ENCODE peak calls at places on chromosomes 16 and 17, in seven cellular contexts. S is neural progenitor cell, P is PC-3, Y is DND-41, A is HCT116, U is RWPE2, R is PC-9. K is an unnamed sample.

GRCh38 chr16:22264786-22265185 is 32.4 kb upstream of the POLR3E start:
- DNase-seq in S (peak; percentile 39), P (no peak), Y (peak; percentile 35), U (no peak), R (no peak), A (no peak), K (no peak)

GRCh38 chr17:28216528-28216927 is 102.5 kb upstream of the TMEM97 start:
- DNase-seq in U (no peak), Y (no peak), A (no peak), P (peak; percentile 57), R (no peak), S (no peak), K (no peak)

GRCh38 chr17:41687828-41688640 is 651 bp upstream of the EIF1 start:
- DNase-seq in A (no peak), Y (peak; percentile 66), U (no peak), R (peak; percentile 44), S (no peak), P (peak; percentile 46), K (peak; percentile 65)

GRCh38 chr16:84107921-84108320 is 8.8 kb downstream of the MBTPS1 start:
- DNase-seq in P (no peak), U (no peak), S (no peak), R (no peak), A (no peak), Y (no peak), K (no peak)

GRCh38 chr16:1493746-1494094 is 560 bp downstream of the TELO2 start:
- DNase-seq in Y (no peak), R (no peak), A (no peak), S (peak; percentile 60), P (no peak), U (no peak), K (no peak)

GRCh38 chr17:32486091-32486700 is 597 bp upstream of the CDK5R1 start:
- DNase-seq in A (peak; percentile 43), R (no peak), P (peak; percentile 73), Y (peak; percentile 74), U (no peak), S (peak; percentile 93), K (peak; percentile 74)

GRCh38 chr17:49434821-49435581 is 20.3 kb upstream of the PHB1 start:
- DNase-seq in U (no peak), S (peak; percentile 62), A (peak; percentile 74), R (peak; percentile 62), Y (peak; percentile 51), P (peak; percentile 88), K (no peak)

GRCh38 chr17:48129981-48130380 is 22.4 kb downstream of the SNX11 start:
- DNase-seq in A (no peak), Y (no peak), U (no peak), P (no peak), S (peak; percentile 37), R (no peak), K (no peak)

GRCh38 chr16:23257682-23258081 is 44.4 kb upstream of the SCNN1B start:
- DNase-seq in S (no peak), R (peak; percentile 97), P (peak; percentile 84), A (no peak), Y (no peak), U (no peak), K (no peak)

GRCh38 chr16:69595127-69596036 is 29.6 kb downstream of the NFAT5 start:
- DNase-seq in A (no peak), Y (no peak), R (peak; percentile 37), P (peak; percentile 40), U (no peak), S (no peak), K (no peak)

GRCh38 chr17:31787857-31788570 is 71.0 kb downstream of the COPRS start:
- DNase-seq in S (no peak), P (peak; percentile 55), U (peak; percentile 93), R (peak; percentile 81), Y (no peak), A (peak; percentile 21), K (no peak)

GRCh38 chr17:7184091-7184488 is 4.9 kb upstream of the ASGR1 start:
- DNase-seq in A (no peak), R (no peak), Y (no peak), S (no peak), P (no peak), U (no peak), K (no peak)

GRCh38 chr16:30186782-30187555 is 3.6 kb downstream of the CORO1A start:
- DNase-seq in A (no peak), P (peak; percentile 55), S (peak; percentile 74), U (peak; percentile 51), Y (peak; percentile 63), R (no peak), K (peak; percentile 90)

GRCh38 chr17:72860778-72861177 is 231.7 kb downstream of the SLC39A11 start:
- DNase-seq in R (no peak), P (no peak), U (no peak), Y (no peak), A (no peak), S (no peak), K (no peak)

GRCh38 chr17:68248199-68248825 is 469 bp downstream of the AMZ2 start:
- DNase-seq in A (no peak), S (no peak), U (no peak), P (peak; percentile 29), Y (no peak), R (no peak), K (no peak)

GRCh38 chr17:68777243-68777855 is 176.2 kb upstream of the FAM20A start:
- DNase-seq in S (peak; percentile 65), P (peak; percentile 83), Y (peak; percentile 46), U (no peak), A (peak; percentile 51), R (no peak), K (no peak)

GRCh38 chr17:56707312-56708219 is 114.1 kb downstream of the NOG start:
- DNase-seq in S (peak; percentile 63), Y (no peak), U (no peak), P (no peak), A (no peak), R (no peak), K (no peak)

GRCh38 chr17:76556759-76557367 is 17.0 kb downstream of the PRCD start:
- DNase-seq in U (no peak), R (no peak), P (peak; percentile 40), Y (no peak), A (no peak), S (peak; percentile 25), K (peak; percentile 50)

GRCh38 chr17:71176928-71177443 is 943.8 kb upstream of the SOX9 start:
- DNase-seq in S (no peak), R (no peak), Y (no peak), A (no peak), P (peak; percentile 67), U (no peak), K (no peak)

GRCh38 chr16:8962393-8963009 is 1.2 kb downstream of the USP7 start:
- DNase-seq in A (no peak), R (peak; percentile 38), P (peak; percentile 8), S (peak; percentile 64), U (no peak), Y (peak; percentile 62), K (peak; percentile 41)

DNA sequence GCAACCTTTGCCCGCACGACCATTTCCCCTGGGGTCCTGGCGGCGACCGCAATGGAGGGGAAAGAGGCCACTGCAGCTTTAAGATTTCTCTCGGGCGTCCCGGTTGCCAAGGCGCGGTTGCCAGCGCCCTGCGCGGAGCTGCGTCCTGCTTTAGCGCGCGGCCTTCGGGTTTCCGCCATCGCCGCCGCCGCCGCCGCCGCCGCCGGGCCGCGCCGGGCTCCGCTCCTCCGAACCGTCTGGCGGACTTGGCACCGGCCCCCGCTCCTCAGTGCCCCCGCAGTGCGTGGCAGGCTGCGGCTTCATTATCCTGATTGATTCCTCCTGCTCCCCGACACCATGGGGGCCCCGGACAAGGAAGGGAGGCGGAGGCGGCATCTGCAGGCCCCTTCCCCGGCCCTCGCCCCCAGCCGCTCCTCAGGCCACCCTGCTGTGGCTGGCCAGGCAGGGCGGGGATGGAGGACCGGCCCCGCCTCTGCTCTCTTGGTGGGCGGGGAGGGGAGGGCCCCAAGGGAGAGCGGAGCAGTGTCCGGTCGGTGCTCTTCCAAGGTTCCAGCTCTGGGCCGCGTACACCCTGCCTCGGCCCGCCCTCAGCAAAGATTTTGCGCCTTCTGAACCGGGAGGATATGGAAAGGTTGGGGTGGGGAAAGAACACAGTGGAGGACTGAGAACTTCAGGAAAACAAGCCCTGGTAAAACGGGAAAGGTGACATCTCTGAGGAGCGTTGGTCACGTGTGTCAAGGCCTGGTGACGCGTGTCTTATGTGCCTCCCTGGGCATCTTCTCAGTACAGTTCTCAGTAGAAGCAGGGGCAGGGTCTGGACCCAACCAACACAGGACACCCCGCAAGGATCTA is 34.0 kb downstream of the NEUROD2 start:
- DNase-seq in A (peak; percentile 27), Y (peak; percentile 57), P (peak; percentile 63), R (peak; percentile 57), S (peak; percentile 82), U (no peak), K (no peak)
- H3K27ac ChIP-seq in A (peak overlapping the region; percentile 66), Y (no peak overlapping the region), P (no peak overlapping the region), R (no peak overlapping the region), S (no peak overlapping the region), U (peak overlapping the region; percentile 33), K (no peak overlapping the region)

GRCh38 chr16:16145286-16145685 is 78.0 kb downstream of the ABCC6 start:
- DNase-seq in A (no peak), Y (no peak), U (no peak), P (no peak), S (no peak), R (no peak), K (no peak)
- H3K27ac ChIP-seq in A (no peak overlapping the region), Y (no peak overlapping the region), U (no peak overlapping the region), P (no peak overlapping the region), S (no peak overlapping the region), R (no peak overlapping the region), K (no peak overlapping the region)

DNA sequence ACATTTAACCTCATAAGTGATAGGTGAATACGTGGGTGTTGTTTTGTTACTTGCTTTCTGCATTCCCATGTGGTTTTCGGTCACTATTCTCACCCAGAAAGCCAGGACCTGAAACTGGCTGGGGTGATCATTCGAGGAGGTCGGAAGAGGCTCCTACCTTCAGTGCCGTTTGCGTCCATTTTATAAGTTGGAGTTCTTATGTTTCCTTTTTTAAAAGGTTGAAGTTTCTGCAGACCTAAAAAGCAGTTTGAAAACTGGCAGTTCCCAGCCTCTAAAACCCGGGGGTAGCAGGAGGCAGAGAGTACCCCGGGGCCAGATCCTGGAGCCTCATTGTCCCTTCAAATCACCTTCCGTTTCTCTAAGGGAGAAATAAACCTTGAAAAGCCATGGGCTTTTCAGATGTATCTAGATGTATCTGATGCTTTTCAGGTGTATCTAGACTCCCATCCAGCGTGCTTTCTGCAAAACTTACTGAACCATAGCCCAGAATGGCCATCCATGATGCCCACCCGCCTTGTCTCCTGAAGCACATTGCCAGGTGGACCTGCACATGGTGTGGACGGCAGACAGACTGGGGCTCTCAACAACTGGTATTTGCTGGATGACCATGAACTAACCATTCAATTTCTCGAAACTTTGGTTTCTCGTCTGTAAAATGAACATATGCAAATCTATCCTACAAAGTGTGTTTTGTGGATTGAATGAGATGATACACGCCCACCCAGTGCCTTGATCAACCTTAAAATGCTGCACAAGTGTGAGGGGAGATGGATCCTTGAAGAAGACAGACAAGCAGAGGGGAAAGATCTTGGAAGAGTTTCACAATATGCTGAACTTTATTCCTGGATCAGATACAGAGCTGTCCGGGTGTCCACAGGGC is 1.3 kb downstream of the NLRC5 start:
- DNase-seq in U (no peak), S (no peak), P (no peak), Y (no peak), A (no peak), R (no peak), K (no peak)
- H3K27ac ChIP-seq in U (no peak overlapping the region), S (no peak overlapping the region), P (no peak overlapping the region), Y (no peak overlapping the region), A (no peak overlapping the region), R (no peak overlapping the region), K (peak overlapping the region; percentile 93)

DNA sequence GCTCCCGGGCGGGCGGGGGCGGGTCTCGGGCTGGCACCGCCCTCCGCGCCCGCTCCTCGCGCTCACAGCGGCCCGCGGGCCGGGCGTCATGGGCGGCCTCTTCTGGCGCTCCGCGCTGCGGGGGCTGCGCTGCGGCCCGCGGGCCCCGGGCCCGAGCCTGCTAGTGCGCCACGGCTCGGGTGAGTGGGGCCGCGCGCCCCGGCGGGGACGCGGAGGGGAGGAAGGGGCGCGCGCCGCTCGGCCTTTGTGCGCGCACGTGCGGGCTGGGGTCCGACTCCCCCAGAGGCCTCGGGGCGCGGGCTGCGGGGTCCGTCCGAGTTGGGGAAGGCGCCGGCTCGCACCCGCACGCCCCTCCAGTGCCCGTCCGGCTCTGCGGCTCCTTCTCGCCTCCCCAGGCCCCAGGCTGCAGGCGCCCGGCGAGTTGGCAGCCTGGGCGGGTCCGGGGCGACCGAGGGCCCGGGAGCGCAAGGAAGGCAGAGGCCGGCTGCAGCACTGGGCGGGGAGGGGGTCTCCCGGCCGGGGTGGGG is at the start of gene NME4:
- DNase-seq in R (no peak), S (peak; percentile 77), A (no peak), P (peak; percentile 14), U (no peak), Y (peak; percentile 52), K (no peak)
- H3K27ac ChIP-seq in R (no peak within 1 kb of the TSS), S (no peak within 1 kb of the TSS), A (peak within 1 kb of the TSS; percentile 87), P (no peak within 1 kb of the TSS), U (peak within 1 kb of the TSS; percentile 56), Y (peak within 1 kb of the TSS; percentile 85), K (no peak within 1 kb of the TSS)

K was measured in CD4-positive, alpha-beta T cell.